ENCODE peak calls at places on chromosome 22, in four cellular contexts. C is effector memory CD8-positive, alpha-beta T cell; Q is C1 segment of cervical spinal cord; X is LHCN-M2. Z is an unnamed sample.

GRCh38 chr22:22520020-22520656 is at the start of gene ZNF280A:
- DNase-seq in C (no peak), Q (no peak), X (no peak), Z (no peak)

GRCh38 chr22:44024288-44024908 is at the start of gene PARVB:
- DNase-seq in C (peak), Q (no peak), X (peak), Z (peak)

GRCh38 chr22:17303441-17303839 is 65.8 kb upstream of the CECR2 start:
- DNase-seq in C (no peak), Q (no peak), X (no peak), Z (no peak)

GRCh38 chr22:41674941-41675340 is 13.7 kb downstream of the SNU13 start:
- DNase-seq in C (no peak), Q (no peak), X (no peak), Z (no peak)

GRCh38 chr22:41914611-41915034 is 251 bp downstream of the SHISA8 start:
- DNase-seq in C (no peak), Q (no peak), X (no peak), Z (no peak)

GRCh38 chr22:22820626-22821025 is 67.0 kb upstream of the IGLL5 start:
- DNase-seq in C (peak), Q (no peak), X (no peak), Z (no peak)

GRCh38 chr22:41367039-41367679 is 14.6 kb upstream of the TEF start:
- DNase-seq in C (no peak), Q (peak), X (peak), Z (peak)

GRCh38 chr22:25202290-25202921 is 2.7 kb downstream of the CRYBB3 start:
- DNase-seq in C (peak), Q (peak), X (peak), Z (no peak)

GRCh38 chr22:45893516-45893915 is 83.4 kb downstream of the WNT7B start:
- DNase-seq in C (no peak), Q (no peak), X (no peak), Z (no peak)

GRCh38 chr22:17501679-17502285 is 61.5 kb upstream of the SLC25A18 start:
- DNase-seq in C (peak), Q (no peak), X (peak), Z (no peak)

GRCh38 chr22:17888855-17889254 is 114.6 kb upstream of the BID start:
- DNase-seq in C (no peak), Q (no peak), X (no peak), Z (no peak)

GRCh38 chr22:46969491-46969890 is 207.0 kb downstream of the TBC1D22A start:
- DNase-seq in C (no peak), Q (no peak), X (no peak), Z (no peak)

GRCh38 chr22:19464975-19465374 is 14.0 kb downstream of the UFD1 start:
- DNase-seq in C (no peak), Q (no peak), X (no peak), Z (no peak)

GRCh38 chr22:44399196-44399837 is 86.6 kb upstream of the SHISAL1 start:
- DNase-seq in C (no peak), Q (no peak), X (no peak), Z (peak)

GRCh38 chr22:17717708-17718107 is 56.6 kb downstream of the BID start:
- DNase-seq in C (no peak), Q (no peak), X (no peak), Z (no peak)

GRCh38 chr22:49015459-49015858 is 812.2 kb downstream of the BRD1 start:
- DNase-seq in C (no peak), Q (no peak), X (no peak), Z (no peak)

GRCh38 chr22:39984006-39984405 is 10.7 kb upstream of the FAM83F start:
- DNase-seq in C (no peak), Q (no peak), X (no peak), Z (no peak)

GRCh38 chr22:36352775-36353507 is 34.8 kb downstream of the MYH9 start:
- DNase-seq in C (no peak), Q (no peak), X (peak), Z (peak)

GRCh38 chr22:46074771-46075551 is 75.4 kb upstream of the PPARA start:
- DNase-seq in C (no peak), Q (no peak), X (peak), Z (no peak)

GRCh38 chr22:42202669-42203068 is 67.8 kb downstream of the TCF20 start:
- DNase-seq in C (peak), Q (no peak), X (peak), Z (no peak)

Z was measured in mucosa of descending colon.